ENCODE peak calls at places on chromosomes 11 and 22, in seven cellular contexts. One of them, this sample, is unnamed.

GRCh38 chr11:80598905-80599304 is 1158.1 kb upstream of the TENM4 start:
- DNase-seq in fibroblast of lung: no peak
- DNase-seq in stomach: no peak
- DNase-seq in A549: no peak
- DNase-seq in spleen: no peak
- DNase-seq in AG10803: no peak
- DNase-seq in HFF-Myc: no peak
- DNase-seq in this sample: no peak

GRCh38 chr11:73521621-73522020 is 76.3 kb downstream of the FAM168A start:
- DNase-seq in fibroblast of lung: peak
- DNase-seq in stomach: no peak
- DNase-seq in A549: no peak
- DNase-seq in spleen: no peak
- DNase-seq in AG10803: peak
- DNase-seq in HFF-Myc: no peak
- DNase-seq in this sample: no peak

GRCh38 chr11:70712471-70712870 is 314.1 kb downstream of the CTTN start:
- DNase-seq in fibroblast of lung: no peak
- DNase-seq in stomach: no peak
- DNase-seq in A549: no peak
- DNase-seq in spleen: peak
- DNase-seq in AG10803: no peak
- DNase-seq in HFF-Myc: no peak
- DNase-seq in this sample: peak

GRCh38 chr11:15114501-15115475 is at the start of gene INSC:
- DNase-seq in fibroblast of lung: peak
- DNase-seq in stomach: no peak
- DNase-seq in A549: no peak
- DNase-seq in spleen: no peak
- DNase-seq in AG10803: peak
- DNase-seq in HFF-Myc: no peak
- DNase-seq in this sample: no peak

GRCh38 chr22:38316340-38317236 is 645 bp downstream of the CSNK1E start:
- DNase-seq in fibroblast of lung: peak
- DNase-seq in stomach: peak
- DNase-seq in A549: no peak
- DNase-seq in spleen: peak
- DNase-seq in AG10803: peak
- DNase-seq in HFF-Myc: no peak
- DNase-seq in this sample: peak

GRCh38 chr22:24950272-24950902 is 2.1 kb upstream of the KIAA1671 start:
- DNase-seq in fibroblast of lung: peak
- DNase-seq in stomach: no peak
- DNase-seq in A549: no peak
- DNase-seq in spleen: no peak
- DNase-seq in AG10803: peak
- DNase-seq in HFF-Myc: no peak
- DNase-seq in this sample: no peak

GRCh38 chr11:66278396-66279091 is 569 bp downstream of the CNIH2 start:
- DNase-seq in fibroblast of lung: peak
- DNase-seq in stomach: no peak
- DNase-seq in A549: no peak
- DNase-seq in spleen: peak
- DNase-seq in AG10803: peak
- DNase-seq in HFF-Myc: no peak
- DNase-seq in this sample: no peak

GRCh38 chr11:72684236-72684912 is 10.2 kb upstream of the PDE2A start:
- DNase-seq in fibroblast of lung: peak
- DNase-seq in stomach: peak
- DNase-seq in A549: peak
- DNase-seq in spleen: peak
- DNase-seq in AG10803: peak
- DNase-seq in HFF-Myc: no peak
- DNase-seq in this sample: peak

GRCh38 chr22:26038365-26038764 is 130.9 kb upstream of the SEZ6L start:
- DNase-seq in fibroblast of lung: no peak
- DNase-seq in stomach: no peak
- DNase-seq in A549: no peak
- DNase-seq in spleen: no peak
- DNase-seq in AG10803: no peak
- DNase-seq in HFF-Myc: no peak
- DNase-seq in this sample: no peak

GRCh38 chr11:44017443-44018126 is 30.2 kb upstream of the ACCSL start:
- DNase-seq in fibroblast of lung: no peak
- DNase-seq in stomach: peak
- DNase-seq in A549: no peak
- DNase-seq in spleen: no peak
- DNase-seq in AG10803: peak
- DNase-seq in HFF-Myc: no peak
- DNase-seq in this sample: no peak

GRCh38 chr22:35995345-35995744 is 33.3 kb downstream of the RBFOX2 start:
- DNase-seq in fibroblast of lung: no peak
- DNase-seq in stomach: no peak
- DNase-seq in A549: no peak
- DNase-seq in spleen: no peak
- DNase-seq in AG10803: no peak
- DNase-seq in HFF-Myc: no peak
- DNase-seq in this sample: no peak

GRCh38 chr22:37507731-37508130 is 11.5 kb downstream of the CARD10 start:
- DNase-seq in fibroblast of lung: no peak
- DNase-seq in stomach: no peak
- DNase-seq in A549: no peak
- DNase-seq in spleen: no peak
- DNase-seq in AG10803: no peak
- DNase-seq in HFF-Myc: no peak
- DNase-seq in this sample: no peak

GRCh38 chr11:125110996-125111340 is 458 bp downstream of the TMEM218 start:
- DNase-seq in fibroblast of lung: no peak
- DNase-seq in stomach: no peak
- DNase-seq in A549: no peak
- DNase-seq in spleen: no peak
- DNase-seq in AG10803: peak
- DNase-seq in HFF-Myc: no peak
- DNase-seq in this sample: peak

GRCh38 chr22:40898850-40899357 is 37.0 kb upstream of the DNAJB7 start:
- DNase-seq in fibroblast of lung: peak
- DNase-seq in stomach: no peak
- DNase-seq in A549: peak
- DNase-seq in spleen: no peak
- DNase-seq in AG10803: peak
- DNase-seq in HFF-Myc: peak
- DNase-seq in this sample: no peak

GRCh38 chr11:14336507-14337503 is 22.2 kb downstream of the RRAS2 start:
- DNase-seq in fibroblast of lung: peak
- DNase-seq in stomach: no peak
- DNase-seq in A549: peak
- DNase-seq in spleen: no peak
- DNase-seq in AG10803: peak
- DNase-seq in HFF-Myc: peak
- DNase-seq in this sample: no peak

GRCh38 chr11:43917851-43918250 is 24.6 kb upstream of the C11orf96 start:
- DNase-seq in fibroblast of lung: no peak
- DNase-seq in stomach: no peak
- DNase-seq in A549: no peak
- DNase-seq in spleen: no peak
- DNase-seq in AG10803: no peak
- DNase-seq in HFF-Myc: no peak
- DNase-seq in this sample: no peak

GRCh38 chr11:94705419-94705818 is 62.7 kb upstream of the AMOTL1 start:
- DNase-seq in fibroblast of lung: no peak
- DNase-seq in stomach: no peak
- DNase-seq in A549: no peak
- DNase-seq in spleen: no peak
- DNase-seq in AG10803: no peak
- DNase-seq in HFF-Myc: no peak
- DNase-seq in this sample: no peak

GRCh38 chr11:48007677-48008076 is 27.3 kb downstream of the PTPRJ start:
- DNase-seq in fibroblast of lung: no peak
- DNase-seq in stomach: no peak
- DNase-seq in A549: no peak
- DNase-seq in spleen: peak
- DNase-seq in AG10803: no peak
- DNase-seq in HFF-Myc: no peak
- DNase-seq in this sample: no peak

GRCh38 chr11:130816941-130817607 is 99.2 kb downstream of the SNX19 start:
- DNase-seq in fibroblast of lung: no peak
- DNase-seq in stomach: no peak
- DNase-seq in A549: no peak
- DNase-seq in spleen: no peak
- DNase-seq in AG10803: peak
- DNase-seq in HFF-Myc: no peak
- DNase-seq in this sample: no peak

GRCh38 chr22:24450600-24450999 is 23.2 kb downstream of the ADORA2A start:
- DNase-seq in fibroblast of lung: no peak
- DNase-seq in stomach: no peak
- DNase-seq in A549: no peak
- DNase-seq in spleen: no peak
- DNase-seq in AG10803: no peak
- DNase-seq in HFF-Myc: no peak
- DNase-seq in this sample: no peak

DNA sequence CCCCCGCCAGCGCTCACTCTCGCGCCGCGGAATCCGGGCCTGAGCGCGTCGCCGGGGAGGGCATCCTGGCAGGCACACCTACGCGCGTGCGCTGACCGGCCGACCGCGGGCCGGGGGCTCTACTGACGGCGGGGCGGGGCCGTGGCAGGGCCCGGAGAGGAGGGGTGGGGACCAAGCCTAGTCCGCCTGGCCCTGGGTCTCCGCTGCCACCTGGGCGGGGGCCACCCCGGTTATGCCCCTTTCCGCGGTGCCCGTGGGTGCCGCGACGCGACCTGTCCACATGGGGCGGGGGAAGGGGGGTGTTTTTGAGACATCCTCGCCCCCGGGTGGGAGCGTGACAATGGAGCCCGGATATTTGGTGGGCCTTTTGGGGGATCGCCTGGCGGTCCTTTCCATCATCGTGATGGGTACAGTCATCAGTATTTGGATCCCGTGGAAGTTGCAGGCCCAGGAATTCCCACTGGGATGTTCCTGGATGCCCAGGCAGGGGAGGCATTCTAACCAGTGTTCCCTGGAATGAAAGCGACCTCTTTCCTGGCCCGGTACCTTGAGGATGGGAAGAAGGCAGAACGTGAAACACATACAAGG is 2.2 kb downstream of the NCAM1 start:
- DNase-seq in fibroblast of lung: no peak
- DNase-seq in stomach: no peak
- DNase-seq in A549: no peak
- DNase-seq in spleen: no peak
- DNase-seq in AG10803: no peak
- DNase-seq in HFF-Myc: no peak
- DNase-seq in this sample: no peak
- H3K4me3 ChIP-seq in fibroblast of lung: no peak
- H3K4me3 ChIP-seq in stomach: peak
- H3K4me3 ChIP-seq in A549: no peak
- H3K4me3 ChIP-seq in spleen: peak
- H3K4me3 ChIP-seq in AG10803: peak
- H3K4me3 ChIP-seq in HFF-Myc: no peak
- H3K4me3 ChIP-seq in this sample: peak

GRCh38 chr22:46421272-46421671 is 85.8 kb downstream of the TRMU start:
- DNase-seq in fibroblast of lung: no peak
- DNase-seq in stomach: no peak
- DNase-seq in A549: no peak
- DNase-seq in spleen: no peak
- DNase-seq in AG10803: no peak
- DNase-seq in HFF-Myc: no peak
- DNase-seq in this sample: peak
- H3K4me3 ChIP-seq in fibroblast of lung: no peak
- H3K4me3 ChIP-seq in stomach: no peak
- H3K4me3 ChIP-seq in A549: no peak
- H3K4me3 ChIP-seq in spleen: no peak
- H3K4me3 ChIP-seq in AG10803: no peak
- H3K4me3 ChIP-seq in HFF-Myc: no peak
- H3K4me3 ChIP-seq in this sample: no peak

GRCh38 chr22:20429254-20430100 is 8.1 kb downstream of the SCARF2 start:
- DNase-seq in fibroblast of lung: no peak
- DNase-seq in stomach: peak
- DNase-seq in A549: no peak
- DNase-seq in spleen: peak
- DNase-seq in AG10803: no peak
- DNase-seq in HFF-Myc: no peak
- DNase-seq in this sample: peak
- H3K4me3 ChIP-seq in fibroblast of lung: no peak
- H3K4me3 ChIP-seq in stomach: peak
- H3K4me3 ChIP-seq in A549: no peak
- H3K4me3 ChIP-seq in spleen: peak
- H3K4me3 ChIP-seq in AG10803: no peak
- H3K4me3 ChIP-seq in HFF-Myc: no peak
- H3K4me3 ChIP-seq in this sample: peak

DNA sequence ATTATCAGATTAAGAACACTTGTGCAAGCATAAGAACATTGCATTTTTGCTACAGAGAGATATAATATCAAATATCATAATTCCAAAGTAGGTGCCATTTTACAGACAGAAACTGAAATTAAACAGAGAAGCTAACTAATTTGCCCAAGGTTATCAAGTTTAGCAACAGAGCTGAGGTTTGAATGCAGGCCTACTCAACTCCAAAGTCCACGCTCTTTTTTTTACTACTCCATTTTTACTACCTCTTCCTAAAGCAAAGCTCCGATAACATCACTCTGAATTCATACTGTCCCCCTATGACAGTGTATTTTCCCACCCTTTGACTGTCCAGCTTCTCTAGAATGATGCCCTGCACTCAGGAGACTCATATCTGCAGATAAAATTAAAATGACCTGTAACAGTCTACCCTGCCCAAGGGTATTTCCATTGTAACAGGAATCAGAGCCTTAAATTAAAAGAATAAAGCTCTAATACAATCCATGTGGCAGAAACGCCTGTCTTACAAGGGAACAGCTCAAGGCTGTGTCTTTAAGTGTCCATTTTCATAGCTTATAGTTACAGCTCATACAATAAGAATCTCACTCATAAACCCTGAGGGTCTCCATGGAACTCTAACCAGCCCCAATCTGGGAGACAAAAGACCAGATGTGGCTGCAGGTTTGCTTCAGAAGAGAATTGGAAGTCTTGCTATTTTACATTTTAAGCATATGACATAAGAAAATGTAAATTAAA is 36.8 kb downstream of the ALG9 start:
- DNase-seq in fibroblast of lung: no peak
- DNase-seq in stomach: no peak
- DNase-seq in A549: no peak
- DNase-seq in spleen: no peak
- DNase-seq in AG10803: no peak
- DNase-seq in HFF-Myc: peak
- DNase-seq in this sample: no peak
- H3K4me3 ChIP-seq in fibroblast of lung: no peak
- H3K4me3 ChIP-seq in stomach: no peak
- H3K4me3 ChIP-seq in A549: no peak
- H3K4me3 ChIP-seq in spleen: no peak
- H3K4me3 ChIP-seq in AG10803: no peak
- H3K4me3 ChIP-seq in HFF-Myc: no peak
- H3K4me3 ChIP-seq in this sample: no peak

This sample was measured in Peyer's patch.